ENCODE peak calls at places on chromosomes 3 and 15, in eight cellular contexts. U is transverse colon, Z is K562, W is HepG2, J is GM12878, D is sigmoid colon, R is esophagus muscularis mucosa, Q is SK-N-SH. B is an unnamed sample.

GRCh38 chr3:36840453-36840921 is 76.1 kb upstream of the DCLK3 start:
- DNase-seq in D (no peak), Q (no peak), R (no peak), J (no peak), W (no peak), Z (no peak), U (no peak), B (no peak)

GRCh38 chr3:194487289-194488006 is 646 bp upstream of the ATP13A3 start:
- DNase-seq in R (peak), J (no peak), U (peak), W (no peak), D (peak), Q (peak), Z (peak), B (peak)

GRCh38 chr3:157127831-157128767 is 31.8 kb downstream of the CCNL1 start:
- DNase-seq in J (no peak), W (peak), U (no peak), D (peak), Q (no peak), R (peak), Z (peak), B (no peak)

GRCh38 chr3:126419886-126420786 is 25.4 kb downstream of the CFAP100 start:
- DNase-seq in Z (no peak), R (no peak), W (peak), D (peak), U (no peak), Q (peak), J (no peak), B (no peak)

GRCh38 chr15:44545934-44546802 is 9.2 kb downstream of the EIF3J start:
- DNase-seq in Q (peak), J (peak), D (no peak), Z (no peak), W (no peak), R (no peak), U (no peak), B (no peak)

GRCh38 chr3:13494463-13495350 is 14.6 kb downstream of the HDAC11 start:
- DNase-seq in Q (peak), Z (peak), W (no peak), U (no peak), J (no peak), D (no peak), R (no peak), B (peak)

GRCh38 chr3:120636790-120637401 is 40.8 kb downstream of the NDUFB4 start:
- DNase-seq in J (no peak), Q (no peak), W (no peak), R (no peak), D (no peak), Z (no peak), U (no peak), B (no peak)

GRCh38 chr3:41102750-41103149 is 96.6 kb upstream of the CTNNB1 start:
- DNase-seq in U (no peak), W (no peak), Z (no peak), Q (no peak), J (no peak), D (no peak), R (no peak), B (no peak)

GRCh38 chr3:52527039-52527731 is 6.5 kb downstream of the NT5DC2 start:
- DNase-seq in W (no peak), Z (no peak), J (no peak), R (no peak), U (peak), D (peak), Q (no peak), B (peak)

GRCh38 chr3:152885066-152885465 is 50.1 kb downstream of the P2RY1 start:
- DNase-seq in Q (no peak), W (no peak), Z (no peak), J (no peak), R (no peak), U (no peak), D (no peak), B (no peak)

GRCh38 chr3:146093928-146094327 is 67.1 kb downstream of the PLOD2 start:
- DNase-seq in W (no peak), D (no peak), J (no peak), R (no peak), Z (no peak), U (no peak), Q (no peak), B (no peak)

GRCh38 chr15:39907216-39907615 is 12.8 kb downstream of the GPR176 start:
- DNase-seq in W (peak), R (no peak), D (no peak), J (no peak), Z (no peak), Q (no peak), U (no peak), B (no peak)

GRCh38 chr15:40932146-40932545 is 3.0 kb downstream of the DLL4 start:
- DNase-seq in Z (no peak), U (peak), Q (peak), D (no peak), W (no peak), R (no peak), J (no peak), B (no peak)

GRCh38 chr3:196537319-196537984 is 22.3 kb upstream of the SMCO1 start:
- DNase-seq in U (peak), Z (peak), J (no peak), Q (peak), W (no peak), D (no peak), R (no peak), B (no peak)

GRCh38 chr3:70994644-70995043 is 588.9 kb downstream of the FOXP1 start:
- DNase-seq in R (no peak), U (no peak), Q (no peak), J (no peak), Z (no peak), D (no peak), W (no peak), B (no peak)

GRCh38 chr3:24726423-24726822 is 231.8 kb upstream of the THRB start:
- DNase-seq in U (no peak), D (no peak), Q (no peak), W (no peak), J (no peak), R (no peak), Z (no peak), B (no peak)

GRCh38 chr3:56185827-56186226 is 282.4 kb downstream of the ERC2 start:
- DNase-seq in Q (no peak), J (no peak), R (no peak), Z (no peak), W (no peak), D (no peak), U (no peak), B (no peak)

GRCh38 chr3:123792473-123793201 is 91.5 kb downstream of the MYLK start:
- DNase-seq in Z (no peak), U (no peak), Q (no peak), R (peak), J (no peak), D (no peak), W (no peak), B (no peak)

GRCh38 chr3:181709537-181710279 is 2.0 kb upstream of the SOX2 start:
- DNase-seq in Z (peak), W (peak), Q (peak), J (no peak), U (peak), R (no peak), D (peak), B (no peak)

GRCh38 chr15:101232677-101233076 is 19.2 kb downstream of the CHSY1 start:
- DNase-seq in Q (no peak), J (no peak), D (no peak), W (no peak), Z (no peak), U (no peak), R (no peak), B (no peak)

GRCh38 chr3:156604064-156604641 is 49.2 kb upstream of the SSR3 start:
- DNase-seq in D (no peak), J (no peak), Z (no peak), Q (no peak), W (no peak), R (peak), U (no peak), B (no peak)

GRCh38 chr3:186121271-186121670 is 12.4 kb upstream of the ETV5 start:
- DNase-seq in U (no peak), R (no peak), W (no peak), J (no peak), Q (no peak), Z (no peak), D (no peak), B (no peak)

GRCh38 chr15:59260090-59260489 is 53.4 kb downstream of the LDHAL6B start:
- DNase-seq in D (no peak), J (no peak), Q (no peak), R (no peak), Z (no peak), W (no peak), U (peak), B (no peak)

GRCh38 chr3:29338377-29338776 is 57.5 kb downstream of the RBMS3 start:
- DNase-seq in Q (no peak), R (no peak), D (no peak), U (no peak), W (no peak), J (no peak), Z (no peak), B (no peak)

GRCh38 chr3:97821413-97821809 is 400 bp upstream of the CRYBG3 start:
- DNase-seq in Z (peak), J (no peak), D (peak), W (no peak), R (no peak), Q (peak), U (peak), B (peak)
- TF ChIP-seq EP300 in Z (no peak), J (no peak), D (no peak), W (no peak), R (no peak), Q (no peak), U (no peak), B (no peak)

DNA sequence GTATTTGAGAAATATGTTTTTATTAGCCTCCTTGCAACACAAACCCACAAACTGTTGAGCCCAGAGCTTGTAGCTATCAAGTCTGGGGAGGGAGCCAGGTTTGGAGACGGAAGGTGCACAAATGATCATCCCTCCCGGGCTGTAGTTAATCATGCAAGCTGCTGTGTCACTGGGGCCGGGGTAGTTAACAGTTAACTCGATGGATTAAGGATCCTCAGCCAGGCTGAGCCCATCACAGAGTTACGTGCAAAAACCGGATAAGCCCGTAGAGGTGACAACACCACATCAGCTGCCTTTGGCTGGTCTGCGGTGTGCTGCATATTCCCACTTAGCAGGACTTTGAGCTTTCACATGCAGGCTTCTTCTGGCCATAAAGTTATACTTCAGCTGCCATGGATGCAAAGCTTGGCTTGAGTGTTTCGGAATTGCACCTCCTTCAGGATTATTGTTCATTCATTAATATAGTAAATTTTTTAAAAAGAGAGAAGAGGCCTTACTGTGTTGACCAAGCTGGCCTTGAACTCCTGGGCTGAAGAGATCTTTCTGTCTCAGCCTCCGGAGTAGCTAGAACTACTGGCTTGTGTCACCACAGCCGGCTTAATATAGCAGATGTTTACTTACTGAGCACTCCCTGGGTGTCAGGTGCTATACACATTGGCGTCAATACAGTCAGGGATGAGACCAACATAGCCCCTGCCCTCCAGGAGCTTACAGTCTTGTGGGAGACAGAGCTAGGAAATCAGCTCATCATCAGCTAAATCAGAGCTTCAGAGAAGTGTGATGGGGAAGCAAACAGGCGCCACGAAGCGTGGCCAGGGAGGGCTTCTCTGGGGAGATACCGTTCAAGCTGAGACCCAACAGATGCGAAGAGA is 226.8 kb upstream of the BHLHE40 start:
- DNase-seq in R (no peak), J (no peak), U (peak), W (peak), Z (no peak), D (no peak), Q (no peak), B (no peak)
- TF ChIP-seq POLR2AphosphoS5 in R (no peak), J (no peak), U (no peak), W (no peak), Z (no peak), D (no peak), Q (no peak), B (no peak)

DNA sequence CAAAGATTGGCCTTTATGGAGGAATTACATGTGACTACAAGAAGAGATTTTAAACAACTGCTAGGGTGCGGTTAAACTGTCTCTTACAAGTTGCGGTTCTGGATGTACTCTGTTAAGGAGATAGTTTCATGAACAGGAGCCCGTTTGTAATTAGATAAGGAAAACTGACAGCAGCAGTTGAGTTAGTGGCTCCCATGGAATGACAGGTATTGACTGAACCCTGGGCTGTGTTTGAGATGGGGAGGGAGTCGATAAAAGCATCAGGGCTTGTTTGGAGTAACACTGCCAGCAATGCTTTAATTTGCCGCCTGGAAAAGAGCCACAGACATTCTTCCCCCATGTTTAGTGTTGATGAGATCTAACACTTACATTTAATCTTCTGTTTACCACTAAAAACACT is 139.9 kb downstream of the ROBO2 start:
- DNase-seq in J (no peak), U (no peak), Z (peak), W (peak), R (no peak), Q (no peak), D (no peak), B (no peak)
- TF ChIP-seq EP300 in J (no peak), U (no peak), Z (peak), W (no peak), R (no peak), Q (no peak), D (no peak), B (no peak)

GRCh38 chr3:16378920-16379319 is 113.9 kb downstream of the OXNAD1 start:
- DNase-seq in Z (no peak), W (no peak), U (no peak), R (no peak), Q (no peak), D (no peak), J (no peak), B (no peak)
- TF ChIP-seq POLR2AphosphoS5 in Z (no peak), W (no peak), U (no peak), R (no peak), Q (no peak), D (no peak), J (peak), B (no peak)

GRCh38 chr3:131795382-131796085 is 239.3 kb downstream of the CPNE4 start:
- DNase-seq in R (no peak), Z (peak), J (no peak), D (no peak), Q (no peak), W (no peak), U (no peak), B (no peak)
- TF ChIP-seq EP300 in R (no peak), Z (peak), J (peak), D (no peak), Q (no peak), W (no peak), U (no peak), B (no peak)

B was measured in suprapubic skin.